ENCODE peak calls at places on chromosomes 3 and 15, in seven cellular contexts. N, C, F, P, R, Y and Q are unnamed samples.

GRCh38 chr3:59451041-59451763 is 401.4 kb upstream of the CFAP20DC start:
- DNase-seq in F (peak; percentile 97), P (no peak), Y (no peak), R (no peak), N (peak; percentile 22), C (no peak), Q (peak; percentile 23)

GRCh38 chr3:71530903-71531535 is 52.5 kb downstream of the FOXP1 start:
- DNase-seq in C (no peak), Y (no peak), R (no peak), N (no peak), P (no peak), F (no peak), Q (no peak)

GRCh38 chr15:65762914-65763787 is 28.9 kb downstream of the DENND4A start:
- DNase-seq in Y (no peak), F (no peak), N (no peak), R (no peak), P (no peak), C (no peak), Q (no peak)

GRCh38 chr3:57484563-57484962 is 59.6 kb downstream of the DNAH12 start:
- DNase-seq in Y (no peak), F (no peak), P (no peak), C (no peak), N (no peak), R (no peak), Q (no peak)

GRCh38 chr3:125437631-125438435 is 62.7 kb upstream of the ZNF148 start:
- DNase-seq in N (no peak), F (no peak), P (peak; percentile 54), R (peak; percentile 42), C (peak; percentile 90), Y (peak; percentile 32), Q (no peak)

GRCh38 chr15:64930778-64931240 is 19.1 kb downstream of the ANKDD1A start:
- DNase-seq in P (no peak), F (peak; percentile 16), R (no peak), N (no peak), C (peak; percentile 39), Y (no peak), Q (no peak)

GRCh38 chr15:88256261-88257230 is at the start of gene NTRK3:
- DNase-seq in Y (no peak), F (no peak), R (no peak), P (peak; percentile 72), C (peak; percentile 65), N (no peak), Q (no peak)

GRCh38 chr15:89408512-89409183 is 74.0 kb upstream of the POLG start:
- DNase-seq in F (no peak), P (no peak), C (no peak), N (no peak), R (no peak), Y (no peak), Q (no peak)

GRCh38 chr3:183895296-183895695 is 10.6 kb upstream of the PARL start:
- DNase-seq in N (peak; percentile 64), R (peak; percentile 80), C (no peak), F (no peak), Y (peak; percentile 44), P (peak; percentile 84), Q (peak; percentile 70)

GRCh38 chr15:74889390-74889881 is 406 bp upstream of the MPI start:
- DNase-seq in R (peak; percentile 69), F (no peak), C (peak; percentile 54), N (no peak), P (peak; percentile 54), Y (no peak), Q (no peak)

GRCh38 chr3:130662407-130663028 is 84.1 kb downstream of the PIK3R4 start:
- DNase-seq in P (no peak), F (no peak), Y (no peak), C (no peak), N (no peak), R (no peak), Q (no peak)
- TF ChIP-seq TAF1 in P (no peak), F (no peak), Y (no peak), C (no peak), N (no peak), R (no peak), Q (no peak)

GRCh38 chr15:25784876-25785642 is 78.1 kb downstream of the ATP10A start:
- DNase-seq in N (no peak), F (no peak), R (no peak), Y (no peak), C (no peak), P (no peak), Q (no peak)
- TF ChIP-seq POLR2AphosphoS5 in N (no peak), F (no peak), R (no peak), Y (no peak), C (no peak), P (no peak), Q (no peak)

DNA sequence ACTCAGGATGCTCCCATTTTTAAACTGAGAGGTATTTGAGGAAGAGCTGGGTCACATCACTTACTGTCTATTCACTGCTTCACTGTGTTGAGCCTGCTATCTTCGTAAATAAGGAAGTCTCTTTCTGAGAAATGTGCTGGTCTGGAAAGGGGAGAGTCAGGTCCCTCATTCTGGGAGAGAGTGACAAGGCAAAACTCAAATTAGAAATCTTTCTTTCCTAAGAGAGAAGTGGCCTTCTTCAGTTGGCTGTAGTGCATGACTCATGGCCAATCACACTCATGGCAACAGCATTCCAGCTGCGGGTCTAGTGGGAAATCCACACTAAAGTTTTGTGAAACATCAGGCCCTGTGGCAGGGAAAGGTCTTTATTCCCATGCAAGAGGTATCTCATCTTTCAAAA is 11.5 kb upstream of the TIMP4 start:
- DNase-seq in R (no peak), C (no peak), N (no peak), F (no peak), Y (no peak), P (no peak), Q (no peak)
- TF ChIP-seq TAF1 in R (no peak), C (no peak), N (no peak), F (no peak), Y (no peak), P (no peak), Q (no peak)

DNA sequence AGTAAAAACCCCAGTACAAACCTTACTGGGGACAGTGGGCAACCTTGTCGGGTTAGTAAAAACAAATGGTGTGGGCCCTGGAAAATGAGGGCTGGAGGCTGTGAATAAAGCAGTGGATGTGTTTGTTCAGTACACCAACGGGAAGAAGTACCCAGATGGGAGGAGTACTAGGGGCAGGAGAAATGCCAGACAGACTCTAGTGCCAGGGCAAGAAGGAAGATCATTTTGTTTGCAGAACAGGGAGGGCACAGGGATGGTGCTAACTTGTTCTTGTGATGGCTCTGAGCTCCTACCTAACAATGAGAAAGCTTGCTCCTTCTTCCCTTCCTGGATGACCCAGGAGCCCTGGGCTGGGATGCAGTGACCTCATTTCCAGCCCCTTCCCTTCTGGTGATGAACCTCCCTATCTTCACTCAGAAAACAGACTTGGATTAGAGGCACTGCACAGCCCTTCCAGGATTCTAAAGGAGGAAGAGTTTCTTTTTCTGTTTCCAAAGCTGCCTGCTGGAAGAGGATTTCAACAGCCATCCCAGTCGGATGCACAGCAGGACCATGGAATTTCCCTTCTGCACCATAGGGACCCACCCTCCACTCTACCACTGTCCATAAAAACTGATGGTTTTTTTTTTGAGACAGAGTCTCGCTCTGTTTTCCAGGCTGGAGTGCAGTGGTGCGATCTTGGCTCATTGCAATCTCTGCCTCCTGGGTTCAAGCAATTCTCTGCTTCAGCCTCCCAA is 6.1 kb downstream of the RASSF1 start:
- DNase-seq in P (no peak), C (no peak), R (no peak), N (no peak), Y (no peak), F (no peak), Q (no peak)
- TF ChIP-seq POLR2AphosphoS5 in P (no peak), C (no peak), R (no peak), N (no peak), Y (no peak), F (no peak), Q (no peak)

GRCh38 chr15:71559616-71560015 is 250.7 kb upstream of the NR2E3 start:
- DNase-seq in F (no peak), P (no peak), N (no peak), R (no peak), C (no peak), Y (no peak), Q (no peak)
- TF ChIP-seq TAF1 in F (no peak), P (no peak), N (no peak), R (no peak), C (no peak), Y (no peak), Q (no peak)

GRCh38 chr3:149968216-149968615 is 2.5 kb downstream of the PFN2 start:
- DNase-seq in C (no peak), F (no peak), N (no peak), Y (no peak), P (no peak), R (no peak), Q (no peak)

GRCh38 chr3:149969110-149969944 is 1.4 kb downstream of the PFN2 start:
- DNase-seq in P (peak; percentile 46), F (no peak), R (peak; percentile 7), C (no peak), N (no peak), Y (peak; percentile 78), Q (no peak)

GRCh38 chr3:149971403-149972075 is 844 bp upstream of the PFN2 start:
- DNase-seq in C (peak; percentile 85), R (peak; percentile 15), F (no peak), Y (peak; percentile 15), P (no peak), N (no peak), Q (peak; percentile 18)

GRCh38 chr3:149970716-149971402 is at the start of gene PFN2:
- DNase-seq in C (peak; percentile 87), Y (peak; percentile 47), F (no peak), P (peak; percentile 93), R (peak; percentile 54), N (peak; percentile 36), Q (peak; percentile 35)

GRCh38 chr3:149969945-149970715 is 565 bp downstream of the PFN2 start:
- DNase-seq in P (peak; percentile 71), R (no peak), C (peak; percentile 83), Y (peak; percentile 78), F (peak; percentile 39), N (peak; percentile 34), Q (peak; percentile 38)
- TF ChIP-seq POLR2AphosphoS5 in P (no peak), R (no peak), C (no peak), Y (peak; percentile 4), F (no peak), N (no peak), Q (no peak)

GRCh38 chr3:177109688-177110087 is 87.6 kb downstream of the TBL1XR1 start:
- DNase-seq in C (no peak), R (no peak), N (no peak), P (no peak), F (no peak), Y (no peak), Q (no peak)
- TF ChIP-seq TAF1 in C (no peak), R (no peak), N (no peak), P (no peak), F (no peak), Y (no peak), Q (no peak)

DNA sequence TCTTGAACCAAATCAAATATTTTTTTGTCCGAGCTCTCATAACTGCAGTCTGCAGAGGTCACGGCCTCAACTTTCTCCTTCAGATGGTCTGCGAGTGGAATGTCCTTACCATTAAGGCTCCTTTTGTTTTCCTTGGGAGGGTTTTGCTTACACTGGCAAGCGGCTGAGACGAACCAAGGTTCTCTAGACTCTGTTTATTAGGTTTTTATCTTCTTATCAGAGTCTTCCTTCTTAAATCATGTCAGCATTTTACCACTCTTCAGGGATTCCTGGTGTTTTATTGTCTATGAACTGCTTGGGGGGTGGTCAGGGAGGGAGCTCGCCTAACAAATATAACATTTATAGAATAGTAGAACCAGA is 773.7 kb upstream of the NR2F2 start:
- DNase-seq in N (no peak), Y (no peak), R (no peak), C (no peak), F (no peak), P (no peak), Q (no peak)
- TF ChIP-seq POLR2AphosphoS5 in N (no peak), Y (no peak), R (no peak), C (no peak), F (no peak), P (no peak), Q (no peak)